ENCODE peak calls at places on chromosomes 11 and 22, in five cellular contexts. A is activated B cell treated with CpG ODN at 0.5 μM for 24 hours, F is cerebellum, U is AG08395, X is HFF-Myc. K is an unnamed sample.
A peak's percentile ranks its signal among the peaks of the same experiment; 100 is the strongest.

GRCh38 chr11:72813740-72814138 is 472 bp upstream of the ATG16L2 start:
- DNase-seq in A (no peak), F (peak; percentile 89), U (peak; percentile 81), X (no peak), K (peak; percentile 56)

GRCh38 chr22:27110985-27111451 is 453.6 kb downstream of the MIAT start:
- DNase-seq in A (no peak), F (no peak), U (peak; percentile 55), X (no peak), K (no peak)

GRCh38 chr11:66221012-66221411 is 47.4 kb upstream of the RAB1B start:
- DNase-seq in A (no peak), F (no peak), U (no peak), X (no peak), K (no peak)

GRCh38 chr11:112249871-112250590 is 10.6 kb downstream of the PLET1 start:
- DNase-seq in A (no peak), F (no peak), U (no peak), X (no peak), K (no peak)

GRCh38 chr11:2320591-2321310 is 18.9 kb downstream of the TSPAN32 start:
- DNase-seq in A (no peak), F (no peak), U (no peak), X (no peak), K (no peak)

GRCh38 chr22:17243524-17243923 is 24.3 kb upstream of the ADA2 start:
- DNase-seq in A (peak; percentile 44), F (no peak), U (no peak), X (no peak), K (no peak)

GRCh38 chr22:21980547-21980946 is 2.0 kb downstream of the TOP3B start:
- DNase-seq in A (no peak), F (no peak), U (no peak), X (no peak), K (no peak)

GRCh38 chr11:34823197-34823596 is 93.0 kb downstream of the APIP start:
- DNase-seq in A (no peak), F (no peak), U (no peak), X (no peak), K (no peak)

GRCh38 chr22:44278234-44279058 is 34.3 kb downstream of the SHISAL1 start:
- DNase-seq in A (no peak), F (no peak), U (no peak), X (no peak), K (no peak)

GRCh38 chr11:72776844-72777754 is 16.7 kb downstream of the STARD10 start:
- DNase-seq in A (no peak), F (no peak), U (no peak), X (no peak), K (no peak)

GRCh38 chr22:21876486-21877176 is 9.2 kb upstream of the MAPK1 start:
- DNase-seq in A (no peak), F (no peak), U (peak; percentile 25), X (no peak), K (no peak)

GRCh38 chr11:133982901-133983300 is 26.1 kb upstream of the IGSF9B start:
- DNase-seq in A (no peak), F (no peak), U (no peak), X (no peak), K (no peak)

GRCh38 chr11:105244157-105244820 is 104.7 kb upstream of the CARD18 start:
- DNase-seq in A (no peak), F (no peak), U (peak; percentile 84), X (peak; percentile 89), K (peak; percentile 51)

GRCh38 chr11:35553021-35553420 is 27.6 kb upstream of the PAMR1 start:
- DNase-seq in A (no peak), F (no peak), U (no peak), X (no peak), K (no peak)

GRCh38 chr11:27904358-27905055 is 203.4 kb downstream of the KIF18A start:
- DNase-seq in A (no peak), F (no peak), U (peak; percentile 81), X (no peak), K (peak; percentile 41)

GRCh38 chr22:47063071-47063509 is 300.6 kb downstream of the TBC1D22A start:
- DNase-seq in A (no peak), F (no peak), U (no peak), X (no peak), K (no peak)

GRCh38 chr11:35043933-35044332 is 95.0 kb upstream of the CD44 start:
- DNase-seq in A (no peak), F (no peak), U (no peak), X (no peak), K (no peak)

GRCh38 chr22:48939441-48940265 is 888.0 kb downstream of the BRD1 start:
- DNase-seq in A (no peak), F (no peak), U (no peak), X (no peak), K (no peak)

GRCh38 chr11:117415358-117415896 is 87.8 kb downstream of the CEP164 start:
- DNase-seq in A (no peak), F (no peak), U (no peak), X (no peak), K (no peak)

GRCh38 chr11:73622920-73623593 is 23.3 kb upstream of the PLEKHB1 start:
- DNase-seq in A (no peak), F (no peak), U (peak; percentile 14), X (no peak), K (no peak)

GRCh38 chr11:126919147-126919823 is 81.3 kb downstream of the KIRREL3 start:
- DNase-seq in A (no peak), F (no peak), U (no peak), X (no peak), K (no peak)

GRCh38 chr11:113341388-113342165 is 27.2 kb downstream of the TTC12 start:
- DNase-seq in A (no peak), F (no peak), U (no peak), X (no peak), K (no peak)

GRCh38 chr11:37322333-37323194 is 724.5 kb upstream of the RAG2 start:
- DNase-seq in A (no peak), F (no peak), U (no peak), X (no peak), K (no peak)

GRCh38 chr11:13862845-13863392 is 99.6 kb upstream of the SPON1 start:
- DNase-seq in A (no peak), F (no peak), U (no peak), X (no peak), K (no peak)